ENCODE peak calls at places on chromosomes 12 and 14, in five cellular contexts. M is heart left ventricle, Z is neural crest cell, X is EL, W is ovary. A is an unnamed sample.

GRCh38 chr14:75864352-75864751 is 117.4 kb downstream of the TGFB3 start:
- DNase-seq in M (no peak), Z (no peak), X (peak), W (no peak), A (no peak)

GRCh38 chr12:4915752-4916151 is 6.0 kb downstream of the KCNA1 start:
- DNase-seq in M (no peak), Z (no peak), X (no peak), W (no peak), A (no peak)

GRCh38 chr14:52112336-52113018 is 43.6 kb upstream of the NID2 start:
- DNase-seq in M (no peak), Z (no peak), X (peak), W (no peak), A (no peak)

GRCh38 chr14:90056821-90057220 is 5.0 kb upstream of the KCNK13 start:
- DNase-seq in M (no peak), Z (no peak), X (no peak), W (no peak), A (no peak)

GRCh38 chr12:132954471-132955048 is 1.5 kb downstream of the ZNF605 start:
- DNase-seq in M (no peak), Z (no peak), X (no peak), W (no peak), A (no peak)

GRCh38 chr12:8664228-8664963 is 1.8 kb upstream of the MFAP5 start:
- DNase-seq in M (peak), Z (no peak), X (no peak), W (no peak), A (no peak)

GRCh38 chr12:6363330-6364036 is 11.9 kb downstream of the SCNN1A start:
- DNase-seq in M (peak), Z (no peak), X (peak), W (peak), A (no peak)

GRCh38 chr12:43306066-43306465 is 245.9 kb downstream of the ADAMTS20 start:
- DNase-seq in M (no peak), Z (no peak), X (peak), W (no peak), A (no peak)

GRCh38 chr14:90159147-90159546 is 97.2 kb upstream of the PSMC1 start:
- DNase-seq in M (no peak), Z (no peak), X (no peak), W (no peak), A (no peak)

GRCh38 chr12:56315256-56315625 is 547 bp downstream of the CNPY2 start:
- DNase-seq in M (no peak), Z (peak), X (no peak), W (no peak), A (no peak)

GRCh38 chr12:24118675-24119074 is 169.2 kb upstream of the SOX5 start:
- DNase-seq in M (no peak), Z (no peak), X (no peak), W (no peak), A (no peak)

GRCh38 chr14:99402283-99402648 is 78.4 kb downstream of the SETD3 start:
- DNase-seq in M (no peak), Z (no peak), X (no peak), W (no peak), A (no peak)

GRCh38 chr14:69073925-69074324 is 79.0 kb downstream of the DCAF5 start:
- DNase-seq in M (no peak), Z (no peak), X (no peak), W (no peak), A (no peak)

GRCh38 chr12:127386723-127387122 is 880.2 kb upstream of the TMEM132C start:
- DNase-seq in M (no peak), Z (no peak), X (no peak), W (no peak), A (no peak)

GRCh38 chr14:34374998-34375740 is 86.9 kb downstream of the SPTSSA start:
- DNase-seq in M (no peak), Z (no peak), X (no peak), W (no peak), A (no peak)

GRCh38 chr12:53995311-53996187 is 4.4 kb upstream of the HOXC9 start:
- DNase-seq in M (no peak), Z (no peak), X (no peak), W (peak), A (no peak)

GRCh38 chr14:57833304-57833703 is 32.6 kb downstream of the SLC35F4 start:
- DNase-seq in M (no peak), Z (no peak), X (peak), W (no peak), A (no peak)

GRCh38 chr14:98404811-98405210 is 867.2 kb downstream of the BCL11B start:
- DNase-seq in M (no peak), Z (no peak), X (no peak), W (no peak), A (no peak)

GRCh38 chr12:15979096-15980091 is 68.3 kb downstream of the DERA start:
- DNase-seq in M (no peak), Z (no peak), X (peak), W (no peak), A (no peak)